ENCODE peak calls at places on chromosomes 13 and 19, in seven cellular contexts. One of them, this sample, is unnamed.

GRCh38 chr13:76830805-76831204 is 55.4 kb downstream of the KCTD12 start:
- DNase-seq in kidney glomerular epithelial cell: no peak
- DNase-seq in HuH-7.5: no peak
- DNase-seq in activated CD4-positive, CD25-positive, alpha-beta regulatory T cell treated with anti-CD3 and anti-CD28 coated beads, Interleukin-2, amount 50 U/mL, for 72 hours: no peak
- DNase-seq in T1000: no peak
- DNase-seq in chondrocyte: no peak
- DNase-seq in RWPE1: no peak
- DNase-seq in this sample: no peak

GRCh38 chr13:40271931-40272775 is 394.3 kb downstream of the FOXO1 start:
- DNase-seq in activated CD4-positive, CD25-positive, alpha-beta regulatory T cell treated with anti-CD3 and anti-CD28 coated beads, Interleukin-2, amount 50 U/mL, for 72 hours: no peak
- DNase-seq in RWPE1: peak; percentile 51
- DNase-seq in kidney glomerular epithelial cell: peak; percentile 65
- DNase-seq in HuH-7.5: no peak
- DNase-seq in T1000: no peak
- DNase-seq in chondrocyte: no peak
- DNase-seq in this sample: peak; percentile 64

GRCh38 chr13:42276683-42277082 is 4.7 kb downstream of the AKAP11 start:
- DNase-seq in chondrocyte: no peak
- DNase-seq in T1000: no peak
- DNase-seq in kidney glomerular epithelial cell: no peak
- DNase-seq in HuH-7.5: no peak
- DNase-seq in RWPE1: no peak
- DNase-seq in activated CD4-positive, CD25-positive, alpha-beta regulatory T cell treated with anti-CD3 and anti-CD28 coated beads, Interleukin-2, amount 50 U/mL, for 72 hours: no peak
- DNase-seq in this sample: no peak

GRCh38 chr19:18294467-18294864 is 13.0 kb upstream of the JUND start:
- DNase-seq in T1000: no peak
- DNase-seq in activated CD4-positive, CD25-positive, alpha-beta regulatory T cell treated with anti-CD3 and anti-CD28 coated beads, Interleukin-2, amount 50 U/mL, for 72 hours: peak; percentile 87
- DNase-seq in HuH-7.5: no peak
- DNase-seq in kidney glomerular epithelial cell: no peak
- DNase-seq in RWPE1: peak; percentile 68
- DNase-seq in chondrocyte: no peak
- DNase-seq in this sample: no peak

GRCh38 chr19:16587031-16588023 is 15.1 kb upstream of the SLC35E1 start:
- DNase-seq in activated CD4-positive, CD25-positive, alpha-beta regulatory T cell treated with anti-CD3 and anti-CD28 coated beads, Interleukin-2, amount 50 U/mL, for 72 hours: peak; percentile 47
- DNase-seq in chondrocyte: no peak
- DNase-seq in kidney glomerular epithelial cell: no peak
- DNase-seq in RWPE1: no peak
- DNase-seq in T1000: no peak
- DNase-seq in HuH-7.5: no peak
- DNase-seq in this sample: no peak

GRCh38 chr19:49441210-49441959 is at the start of gene SLC17A7:
- DNase-seq in activated CD4-positive, CD25-positive, alpha-beta regulatory T cell treated with anti-CD3 and anti-CD28 coated beads, Interleukin-2, amount 50 U/mL, for 72 hours: no peak
- DNase-seq in chondrocyte: no peak
- DNase-seq in RWPE1: peak; percentile 52
- DNase-seq in kidney glomerular epithelial cell: no peak
- DNase-seq in HuH-7.5: no peak
- DNase-seq in T1000: no peak
- DNase-seq in this sample: no peak

GRCh38 chr13:75675421-75675820 is 39.3 kb downstream of the LMO7 start:
- DNase-seq in RWPE1: no peak
- DNase-seq in T1000: no peak
- DNase-seq in kidney glomerular epithelial cell: no peak
- DNase-seq in HuH-7.5: no peak
- DNase-seq in activated CD4-positive, CD25-positive, alpha-beta regulatory T cell treated with anti-CD3 and anti-CD28 coated beads, Interleukin-2, amount 50 U/mL, for 72 hours: no peak
- DNase-seq in chondrocyte: no peak
- DNase-seq in this sample: no peak

GRCh38 chr19:1069009-1069779 is 2.2 kb downstream of the ARHGAP45 start:
- DNase-seq in T1000: no peak
- DNase-seq in kidney glomerular epithelial cell: no peak
- DNase-seq in chondrocyte: no peak
- DNase-seq in RWPE1: no peak
- DNase-seq in HuH-7.5: no peak
- DNase-seq in activated CD4-positive, CD25-positive, alpha-beta regulatory T cell treated with anti-CD3 and anti-CD28 coated beads, Interleukin-2, amount 50 U/mL, for 72 hours: peak; percentile 66
- DNase-seq in this sample: no peak

GRCh38 chr13:58300974-58301681 is 669.6 kb downstream of the PCDH17 start:
- DNase-seq in T1000: no peak
- DNase-seq in kidney glomerular epithelial cell: no peak
- DNase-seq in HuH-7.5: no peak
- DNase-seq in chondrocyte: no peak
- DNase-seq in activated CD4-positive, CD25-positive, alpha-beta regulatory T cell treated with anti-CD3 and anti-CD28 coated beads, Interleukin-2, amount 50 U/mL, for 72 hours: no peak
- DNase-seq in RWPE1: no peak
- DNase-seq in this sample: no peak

GRCh38 chr19:55600336-55601028 is 394 bp downstream of the ZNF524 start:
- DNase-seq in chondrocyte: no peak
- DNase-seq in T1000: peak; percentile 35
- DNase-seq in RWPE1: no peak
- DNase-seq in HuH-7.5: no peak
- DNase-seq in kidney glomerular epithelial cell: peak; percentile 55
- DNase-seq in activated CD4-positive, CD25-positive, alpha-beta regulatory T cell treated with anti-CD3 and anti-CD28 coated beads, Interleukin-2, amount 50 U/mL, for 72 hours: no peak
- DNase-seq in this sample: no peak

GRCh38 chr19:8208119-8208709 is 956 bp upstream of the CERS4 start:
- DNase-seq in RWPE1: no peak
- DNase-seq in kidney glomerular epithelial cell: no peak
- DNase-seq in T1000: no peak
- DNase-seq in HuH-7.5: peak; percentile 52
- DNase-seq in chondrocyte: no peak
- DNase-seq in activated CD4-positive, CD25-positive, alpha-beta regulatory T cell treated with anti-CD3 and anti-CD28 coated beads, Interleukin-2, amount 50 U/mL, for 72 hours: no peak
- DNase-seq in this sample: no peak

GRCh38 chr13:65600702-65601101 is 1629.4 kb downstream of the PCDH9 start:
- DNase-seq in RWPE1: no peak
- DNase-seq in HuH-7.5: no peak
- DNase-seq in chondrocyte: no peak
- DNase-seq in activated CD4-positive, CD25-positive, alpha-beta regulatory T cell treated with anti-CD3 and anti-CD28 coated beads, Interleukin-2, amount 50 U/mL, for 72 hours: no peak
- DNase-seq in T1000: no peak
- DNase-seq in kidney glomerular epithelial cell: no peak
- DNase-seq in this sample: no peak

GRCh38 chr13:113862766-113863510 is 938 bp downstream of the GAS6 start:
- DNase-seq in chondrocyte: no peak
- DNase-seq in T1000: no peak
- DNase-seq in HuH-7.5: no peak
- DNase-seq in kidney glomerular epithelial cell: no peak
- DNase-seq in activated CD4-positive, CD25-positive, alpha-beta regulatory T cell treated with anti-CD3 and anti-CD28 coated beads, Interleukin-2, amount 50 U/mL, for 72 hours: peak; percentile 30
- DNase-seq in RWPE1: peak; percentile 62
- DNase-seq in this sample: peak; percentile 72

This sample was measured in breast epithelium.